ENCODE peak calls at places on chromosomes 11 and 22, in five cellular contexts. K, W, N, A and O are unnamed samples.

GRCh38 chr11:46490576-46491100 is 99.1 kb upstream of the CHRM4 start:
- DNase-seq in K (no peak), W (no peak), N (no peak), A (no peak), O (no peak)

GRCh38 chr11:6655790-6656580 is at the start of gene DCHS1:
- DNase-seq in K (no peak), W (no peak), N (no peak), A (no peak), O (peak)

GRCh38 chr22:46923394-46923793 is 160.9 kb downstream of the TBC1D22A start:
- DNase-seq in K (no peak), W (no peak), N (no peak), A (no peak), O (no peak)

GRCh38 chr11:61756452-61757212 is 4.2 kb downstream of the MYRF start:
- DNase-seq in K (peak), W (no peak), N (peak), A (peak), O (no peak)

GRCh38 chr11:116310215-116310614 is 462.6 kb downstream of the BUD13 start:
- DNase-seq in K (no peak), W (no peak), N (no peak), A (no peak), O (no peak)

GRCh38 chr11:126348806-126349582 is 6.5 kb upstream of the ST3GAL4 start:
- DNase-seq in K (no peak), W (no peak), N (no peak), A (no peak), O (no peak)

GRCh38 chr11:66557733-66558326 is 10.6 kb downstream of the CTSF start:
- DNase-seq in K (no peak), W (no peak), N (no peak), A (no peak), O (no peak)

GRCh38 chr11:28616566-28616965 is 508.4 kb downstream of the METTL15 start:
- DNase-seq in K (no peak), W (no peak), N (no peak), A (no peak), O (no peak)

GRCh38 chr11:64765841-64766682 is 6.3 kb upstream of the PYGM start:
- DNase-seq in K (no peak), W (no peak), N (no peak), A (no peak), O (peak)

GRCh38 chr11:41051919-41052630 is 407.4 kb downstream of the LRRC4C start:
- DNase-seq in K (no peak), W (no peak), N (no peak), A (no peak), O (no peak)

GRCh38 chr22:28438183-28438778 is 241.4 kb downstream of the TTC28 start:
- DNase-seq in K (no peak), W (no peak), N (no peak), A (no peak), O (no peak)

GRCh38 chr22:28435960-28436359 is 243.7 kb downstream of the TTC28 start:
- DNase-seq in K (no peak), W (no peak), N (no peak), A (no peak), O (no peak)

GRCh38 chr22:28440517-28441366 is 238.9 kb downstream of the TTC28 start:
- DNase-seq in K (no peak), W (no peak), N (no peak), A (no peak), O (peak)

GRCh38 chr22:28430656-28431055 is 249.0 kb downstream of the TTC28 start:
- DNase-seq in K (no peak), W (no peak), N (no peak), A (no peak), O (no peak)

DNA sequence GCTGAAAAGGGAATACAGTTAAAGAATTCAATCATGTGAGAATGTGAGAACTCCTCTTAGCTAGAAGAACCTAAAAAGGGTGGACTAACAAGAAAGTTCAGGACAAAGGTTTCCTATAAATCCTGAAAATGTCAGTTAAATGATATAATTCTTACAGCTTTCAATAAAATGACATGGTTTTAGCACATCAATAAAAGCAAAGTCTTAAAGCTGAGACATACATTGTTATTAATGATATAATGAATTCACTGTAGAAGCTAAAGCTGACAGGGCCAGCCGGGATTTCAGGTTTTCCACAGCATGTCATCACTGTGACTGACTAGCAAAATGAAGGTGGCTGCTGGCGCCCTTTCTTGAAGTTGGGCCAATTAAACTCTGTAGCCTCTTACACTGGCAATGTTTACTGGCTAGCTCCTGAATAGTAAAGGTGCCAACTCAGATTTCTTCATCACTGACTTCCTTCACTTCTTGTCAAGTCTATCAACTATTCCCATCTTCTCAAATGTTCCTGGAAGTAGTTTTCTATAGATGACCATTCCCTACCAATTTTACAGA is 244.3 kb downstream of the TTC28 start:
- DNase-seq in K (no peak), W (no peak), N (no peak), A (no peak), O (no peak)
- TF ChIP-seq MAX in K (no peak), W (no peak), N (no peak), A (no peak), O (no peak)

GRCh38 chr22:41091139-41092022 is 1.0 kb upstream of the EP300 start:
- DNase-seq in K (peak), W (peak), N (peak), A (peak), O (peak)

GRCh38 chr22:41096391-41096790 is 4.0 kb downstream of the EP300 start:
- DNase-seq in K (no peak), W (no peak), N (no peak), A (no peak), O (no peak)

GRCh38 chr22:41092023-41092817 is at the start of gene EP300:
- DNase-seq in K (no peak), W (no peak), N (peak), A (peak), O (peak)

GRCh38 chr22:41092847-41093371 is 517 bp downstream of the EP300 start:
- DNase-seq in K (no peak), W (no peak), N (peak), A (peak), O (peak)

DNA sequence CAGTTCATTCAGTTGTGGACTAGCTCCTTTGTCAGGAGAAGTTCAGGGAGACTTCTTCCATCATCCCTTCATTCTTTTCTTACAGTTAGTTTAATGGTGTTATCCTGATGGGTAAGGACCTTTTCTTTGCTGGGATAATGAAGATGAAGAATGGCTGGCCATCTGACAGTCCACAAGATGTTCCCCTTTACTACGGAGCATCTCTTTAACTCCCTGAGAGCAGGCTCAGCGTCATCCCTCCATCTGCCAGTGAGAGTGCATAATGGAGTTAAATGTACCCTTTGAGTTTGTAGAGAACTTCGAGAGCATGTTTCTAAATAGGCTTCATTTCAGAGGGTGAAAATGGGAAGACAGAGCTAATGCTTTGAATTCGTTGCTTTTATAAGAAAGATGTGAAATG is 1.6 kb downstream of the EP300 start:
- DNase-seq in K (no peak), W (no peak), N (peak), A (peak), O (peak)
- TF ChIP-seq SIN3A in K (no peak), W (no peak), N (no peak), A (no peak), O (no peak)

GRCh38 chr11:94738746-94739145 is 29.4 kb upstream of the AMOTL1 start:
- DNase-seq in K (no peak), W (no peak), N (no peak), A (no peak), O (no peak)

GRCh38 chr11:94739331-94739730 is 28.8 kb upstream of the AMOTL1 start:
- DNase-seq in K (no peak), W (no peak), N (no peak), A (no peak), O (no peak)

GRCh38 chr11:94735907-94736306 is 32.2 kb upstream of the AMOTL1 start:
- DNase-seq in K (no peak), W (no peak), N (no peak), A (no peak), O (no peak)

GRCh38 chr11:94734563-94735275 is 33.4 kb upstream of the AMOTL1 start:
- DNase-seq in K (no peak), W (peak), N (peak), A (no peak), O (no peak)

DNA sequence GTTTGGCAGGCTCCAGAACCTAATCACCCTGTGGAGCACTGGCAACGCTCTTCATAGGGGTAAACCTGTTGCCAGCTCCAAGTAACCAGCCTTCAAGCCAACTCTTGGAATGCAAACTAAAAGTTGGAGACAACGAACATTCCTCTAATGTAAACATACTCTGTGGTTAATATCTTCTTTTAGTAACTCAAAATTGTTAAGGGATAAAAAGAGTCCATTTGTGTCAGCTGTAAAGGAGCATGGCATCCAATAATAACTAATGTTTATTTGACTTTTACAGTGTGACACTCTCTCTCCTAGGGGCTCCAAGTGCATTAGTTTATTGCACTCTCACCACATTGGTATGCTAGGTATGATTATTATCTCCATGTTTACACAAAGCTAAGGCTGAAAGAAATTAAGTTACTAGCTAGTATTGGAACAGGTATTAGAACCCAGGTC is 31.0 kb upstream of the AMOTL1 start:
- DNase-seq in K (no peak), W (no peak), N (no peak), A (peak), O (no peak)
- TF ChIP-seq TAF1 in K (no peak), W (no peak), N (no peak), A (no peak), O (no peak)

GRCh38 chr11:23127706-23128105 is 267.4 kb upstream of the CCDC179 start:
- DNase-seq in K (no peak), W (no peak), N (no peak), A (no peak), O (no peak)

GRCh38 chr11:23124996-23125395 is 264.7 kb upstream of the CCDC179 start:
- DNase-seq in K (no peak), W (no peak), N (no peak), A (peak), O (no peak)

GRCh38 chr11:23123766-23124165 is 263.5 kb upstream of the CCDC179 start:
- DNase-seq in K (no peak), W (no peak), N (no peak), A (no peak), O (no peak)

DNA sequence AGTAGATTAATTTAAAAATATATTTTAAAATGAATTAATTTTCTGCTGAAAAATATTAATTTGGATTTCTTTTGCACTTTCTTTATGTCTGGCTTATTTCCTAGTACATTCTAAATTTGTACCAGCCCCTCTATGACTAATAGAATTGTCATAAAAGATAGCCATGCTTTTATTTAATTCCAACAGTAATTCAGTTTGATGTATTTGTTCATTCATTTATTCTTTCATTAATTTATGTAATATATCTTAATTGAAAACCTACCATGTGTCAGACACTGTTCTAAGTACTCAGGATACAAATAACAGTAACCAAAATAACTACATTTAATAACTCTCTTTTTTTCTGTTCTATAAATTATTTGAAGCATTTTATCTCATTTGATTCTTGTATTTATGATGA is 264.0 kb upstream of the CCDC179 start:
- DNase-seq in K (no peak), W (no peak), N (no peak), A (no peak), O (no peak)
- TF ChIP-seq MAX in K (no peak), W (no peak), N (no peak), A (no peak), O (no peak)

GRCh38 chr22:31248138-31248745 is 36.1 kb downstream of the LIMK2 start:
- DNase-seq in K (no peak), W (peak), N (peak), A (no peak), O (peak)
- TF ChIP-seq SIN3A in K (no peak), W (no peak), N (no peak), A (no peak), O (peak)

DNA sequence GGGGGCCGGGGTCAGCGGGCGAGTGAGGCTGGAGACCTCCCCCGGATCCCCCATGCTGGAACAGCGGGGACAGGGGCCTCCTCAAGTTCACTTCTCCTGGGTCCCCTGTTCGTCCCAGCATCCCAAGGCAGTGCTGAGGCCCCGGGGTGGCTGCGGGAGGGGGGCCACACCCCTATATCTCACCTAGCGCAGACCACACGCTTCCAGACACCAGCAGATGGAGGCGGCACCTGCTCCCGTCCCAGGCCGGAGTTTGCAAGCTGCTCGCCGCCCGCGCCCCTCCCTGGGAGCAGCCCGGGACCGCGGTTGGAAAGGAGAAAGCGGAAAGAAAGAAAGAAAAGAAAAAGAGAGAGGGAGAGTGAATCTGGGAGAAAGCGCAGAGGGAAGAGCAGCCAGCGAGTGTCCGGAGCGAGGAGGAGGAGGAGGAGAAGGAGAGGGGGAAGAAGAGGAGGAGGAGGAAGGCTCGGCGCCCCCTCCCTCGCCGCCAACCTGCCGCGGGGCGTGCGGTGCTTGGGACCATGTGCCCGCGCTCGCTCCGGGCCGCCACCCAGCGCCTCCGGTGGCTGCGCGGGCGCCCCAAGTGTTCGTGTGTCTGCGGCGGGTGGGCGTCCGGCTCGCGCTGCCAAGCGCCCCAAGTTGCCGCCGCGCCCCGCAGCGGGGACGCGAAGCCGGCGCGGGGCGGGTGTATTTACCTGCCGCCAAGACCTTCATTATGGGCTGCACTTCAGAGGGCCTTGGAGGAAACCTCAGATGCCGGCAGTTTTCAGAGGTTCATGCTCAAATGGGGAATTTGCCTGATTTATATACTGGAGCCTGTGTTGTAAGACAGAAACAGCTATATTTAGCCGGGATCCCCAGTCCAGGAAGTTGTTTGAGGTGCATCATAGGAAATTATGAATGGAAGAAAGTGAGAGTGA is at the start of gene LIF:
- DNase-seq in K (no peak), W (no peak), N (peak), A (no peak), O (peak)
- TF ChIP-seq TAF1 in K (no peak), W (no peak), N (no peak), A (peak), O (no peak)